ENCODE peak calls at places on chromosomes 12 and 14, in eight cellular contexts. One of them, this sample, is unnamed.

GRCh38 chr14:57486767-57487379 is 6.8 kb downstream of the CCDC198 start:
- DNase-seq in tibial artery: no peak
- DNase-seq in right lobe of liver: no peak
- DNase-seq in heart left ventricle: no peak
- DNase-seq in brain microvascular endothelial cell: peak; percentile 25
- DNase-seq in HCT116: peak; percentile 18
- DNase-seq in upper lobe of left lung: no peak
- DNase-seq in ovary: no peak
- DNase-seq in this sample: no peak

GRCh38 chr14:96082420-96083300 is 43.5 kb downstream of the C14orf132 start:
- DNase-seq in upper lobe of left lung: no peak
- DNase-seq in HCT116: no peak
- DNase-seq in tibial artery: peak; percentile 29
- DNase-seq in brain microvascular endothelial cell: no peak
- DNase-seq in ovary: no peak
- DNase-seq in right lobe of liver: no peak
- DNase-seq in heart left ventricle: no peak
- DNase-seq in this sample: no peak

GRCh38 chr12:100473716-100474150 is at the start of gene NR1H4:
- DNase-seq in tibial artery: no peak
- DNase-seq in heart left ventricle: no peak
- DNase-seq in right lobe of liver: peak; percentile 74
- DNase-seq in ovary: peak; percentile 76
- DNase-seq in brain microvascular endothelial cell: no peak
- DNase-seq in HCT116: no peak
- DNase-seq in upper lobe of left lung: no peak
- DNase-seq in this sample: no peak

GRCh38 chr12:83197483-83197914 is 510.8 kb downstream of the TMTC2 start:
- DNase-seq in brain microvascular endothelial cell: no peak
- DNase-seq in tibial artery: no peak
- DNase-seq in right lobe of liver: no peak
- DNase-seq in upper lobe of left lung: no peak
- DNase-seq in heart left ventricle: no peak
- DNase-seq in HCT116: no peak
- DNase-seq in ovary: no peak
- DNase-seq in this sample: no peak

GRCh38 chr12:59695379-59695778 is 99.5 kb downstream of the SLC16A7 start:
- DNase-seq in brain microvascular endothelial cell: peak; percentile 32
- DNase-seq in HCT116: no peak
- DNase-seq in tibial artery: no peak
- DNase-seq in heart left ventricle: no peak
- DNase-seq in right lobe of liver: no peak
- DNase-seq in upper lobe of left lung: no peak
- DNase-seq in ovary: no peak
- DNase-seq in this sample: no peak

GRCh38 chr12:111444706-111445310 is 39.1 kb downstream of the SH2B3 start:
- DNase-seq in HCT116: no peak
- DNase-seq in ovary: no peak
- DNase-seq in heart left ventricle: peak; percentile 74
- DNase-seq in upper lobe of left lung: peak; percentile 50
- DNase-seq in brain microvascular endothelial cell: no peak
- DNase-seq in right lobe of liver: no peak
- DNase-seq in tibial artery: peak; percentile 85
- DNase-seq in this sample: peak; percentile 34

GRCh38 chr14:21965042-21965441 is 291.4 kb upstream of the OR4E1 start:
- DNase-seq in tibial artery: no peak
- DNase-seq in upper lobe of left lung: no peak
- DNase-seq in HCT116: no peak
- DNase-seq in heart left ventricle: no peak
- DNase-seq in brain microvascular endothelial cell: no peak
- DNase-seq in right lobe of liver: no peak
- DNase-seq in ovary: no peak
- DNase-seq in this sample: no peak

GRCh38 chr12:131990066-131990979 is 40.6 kb downstream of the EP400 start:
- DNase-seq in ovary: no peak
- DNase-seq in upper lobe of left lung: no peak
- DNase-seq in brain microvascular endothelial cell: peak; percentile 45
- DNase-seq in heart left ventricle: no peak
- DNase-seq in right lobe of liver: no peak
- DNase-seq in tibial artery: no peak
- DNase-seq in HCT116: no peak
- DNase-seq in this sample: no peak

GRCh38 chr12:124703852-124704251 is 136.4 kb upstream of the NCOR2 start:
- DNase-seq in HCT116: no peak
- DNase-seq in upper lobe of left lung: no peak
- DNase-seq in ovary: no peak
- DNase-seq in tibial artery: no peak
- DNase-seq in heart left ventricle: no peak
- DNase-seq in right lobe of liver: no peak
- DNase-seq in brain microvascular endothelial cell: no peak
- DNase-seq in this sample: no peak

GRCh38 chr14:97948841-97949240 is 1151.7 kb downstream of the VRK1 start:
- DNase-seq in upper lobe of left lung: peak; percentile 64
- DNase-seq in HCT116: no peak
- DNase-seq in right lobe of liver: no peak
- DNase-seq in heart left ventricle: no peak
- DNase-seq in tibial artery: no peak
- DNase-seq in ovary: no peak
- DNase-seq in brain microvascular endothelial cell: no peak
- DNase-seq in this sample: no peak

GRCh38 chr12:31715283-31715825 is 13.5 kb downstream of the AMN1 start:
- DNase-seq in upper lobe of left lung: no peak
- DNase-seq in right lobe of liver: no peak
- DNase-seq in tibial artery: no peak
- DNase-seq in heart left ventricle: no peak
- DNase-seq in HCT116: no peak
- DNase-seq in brain microvascular endothelial cell: no peak
- DNase-seq in ovary: no peak
- DNase-seq in this sample: no peak

GRCh38 chr12:110245278-110245868 is 35.7 kb upstream of the ATP2A2 start:
- DNase-seq in right lobe of liver: peak; percentile 92
- DNase-seq in tibial artery: no peak
- DNase-seq in heart left ventricle: peak; percentile 77
- DNase-seq in upper lobe of left lung: no peak
- DNase-seq in HCT116: no peak
- DNase-seq in ovary: no peak
- DNase-seq in brain microvascular endothelial cell: no peak
- DNase-seq in this sample: no peak

GRCh38 chr12:108565976-108566375 is 3.6 kb downstream of the ISCU start:
- DNase-seq in right lobe of liver: peak; percentile 91
- DNase-seq in heart left ventricle: peak; percentile 85
- DNase-seq in tibial artery: peak; percentile 87
- DNase-seq in HCT116: peak; percentile 80
- DNase-seq in upper lobe of left lung: peak; percentile 66
- DNase-seq in ovary: peak; percentile 35
- DNase-seq in brain microvascular endothelial cell: peak; percentile 58
- DNase-seq in this sample: peak; percentile 40

GRCh38 chr12:113468365-113469223 is 3.1 kb downstream of the LHX5 start:
- DNase-seq in right lobe of liver: no peak
- DNase-seq in upper lobe of left lung: no peak
- DNase-seq in ovary: no peak
- DNase-seq in brain microvascular endothelial cell: no peak
- DNase-seq in HCT116: no peak
- DNase-seq in heart left ventricle: no peak
- DNase-seq in tibial artery: no peak
- DNase-seq in this sample: no peak
- H3K27ac ChIP-seq in right lobe of liver: no peak overlapping the region
- H3K27ac ChIP-seq in upper lobe of left lung: no peak overlapping the region
- H3K27ac ChIP-seq in ovary: no peak overlapping the region
- H3K27ac ChIP-seq in brain microvascular endothelial cell: no peak overlapping the region
- H3K27ac ChIP-seq in HCT116: peak overlapping the region; percentile 40
- H3K27ac ChIP-seq in heart left ventricle: no peak overlapping the region
- H3K27ac ChIP-seq in tibial artery: no peak overlapping the region
- H3K27ac ChIP-seq in this sample: no peak overlapping the region

DNA sequence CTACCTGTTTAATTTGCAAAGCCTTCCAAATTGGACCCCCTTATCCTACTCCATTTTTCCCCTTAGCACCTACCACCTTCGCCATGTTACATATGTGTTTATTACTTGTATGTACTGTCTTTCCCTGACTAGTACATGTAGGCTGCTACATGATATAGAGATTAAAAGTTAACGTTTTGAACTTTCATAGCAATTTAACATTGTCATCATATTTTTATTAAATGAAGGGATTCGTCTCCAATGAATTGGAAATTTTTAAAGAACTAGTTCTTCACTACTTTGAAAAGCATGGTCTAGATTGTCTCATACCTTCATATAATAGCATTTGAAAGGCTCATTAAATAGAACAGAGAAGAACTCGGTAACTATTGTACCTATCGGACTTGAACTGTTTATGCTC is 64.9 kb upstream of the REP15 start:
- DNase-seq in upper lobe of left lung: no peak
- DNase-seq in heart left ventricle: no peak
- DNase-seq in HCT116: no peak
- DNase-seq in brain microvascular endothelial cell: no peak
- DNase-seq in tibial artery: no peak
- DNase-seq in ovary: no peak
- DNase-seq in right lobe of liver: no peak
- DNase-seq in this sample: no peak
- H3K27ac ChIP-seq in upper lobe of left lung: no peak overlapping the region
- H3K27ac ChIP-seq in heart left ventricle: no peak overlapping the region
- H3K27ac ChIP-seq in HCT116: no peak overlapping the region
- H3K27ac ChIP-seq in brain microvascular endothelial cell: no peak overlapping the region
- H3K27ac ChIP-seq in tibial artery: no peak overlapping the region
- H3K27ac ChIP-seq in ovary: no peak overlapping the region
- H3K27ac ChIP-seq in right lobe of liver: no peak overlapping the region
- H3K27ac ChIP-seq in this sample: no peak overlapping the region

GRCh38 chr14:72678360-72678759 is 215.5 kb downstream of the DPF3 start:
- DNase-seq in brain microvascular endothelial cell: peak; percentile 63
- DNase-seq in tibial artery: no peak
- DNase-seq in HCT116: no peak
- DNase-seq in upper lobe of left lung: no peak
- DNase-seq in heart left ventricle: no peak
- DNase-seq in right lobe of liver: no peak
- DNase-seq in ovary: no peak
- DNase-seq in this sample: no peak
- H3K27ac ChIP-seq in brain microvascular endothelial cell: peak overlapping the region; percentile 47
- H3K27ac ChIP-seq in tibial artery: no peak overlapping the region
- H3K27ac ChIP-seq in HCT116: no peak overlapping the region
- H3K27ac ChIP-seq in upper lobe of left lung: no peak overlapping the region
- H3K27ac ChIP-seq in heart left ventricle: no peak overlapping the region
- H3K27ac ChIP-seq in right lobe of liver: no peak overlapping the region
- H3K27ac ChIP-seq in ovary: no peak overlapping the region
- H3K27ac ChIP-seq in this sample: no peak overlapping the region

GRCh38 chr14:89503458-89503996 is 86.5 kb upstream of the FOXN3 start:
- DNase-seq in right lobe of liver: no peak
- DNase-seq in tibial artery: no peak
- DNase-seq in HCT116: no peak
- DNase-seq in brain microvascular endothelial cell: no peak
- DNase-seq in ovary: no peak
- DNase-seq in heart left ventricle: no peak
- DNase-seq in upper lobe of left lung: no peak
- DNase-seq in this sample: no peak
- H3K27ac ChIP-seq in right lobe of liver: no peak overlapping the region
- H3K27ac ChIP-seq in tibial artery: no peak overlapping the region
- H3K27ac ChIP-seq in HCT116: no peak overlapping the region
- H3K27ac ChIP-seq in brain microvascular endothelial cell: no peak overlapping the region
- H3K27ac ChIP-seq in ovary: no peak overlapping the region
- H3K27ac ChIP-seq in heart left ventricle: no peak overlapping the region
- H3K27ac ChIP-seq in upper lobe of left lung: no peak overlapping the region
- H3K27ac ChIP-seq in this sample: no peak overlapping the region

GRCh38 chr12:106178582-106178981 is 39.8 kb upstream of the NUAK1 start:
- DNase-seq in right lobe of liver: no peak
- DNase-seq in brain microvascular endothelial cell: no peak
- DNase-seq in HCT116: no peak
- DNase-seq in tibial artery: no peak
- DNase-seq in heart left ventricle: no peak
- DNase-seq in upper lobe of left lung: no peak
- DNase-seq in ovary: no peak
- DNase-seq in this sample: no peak
- H3K27ac ChIP-seq in right lobe of liver: no peak overlapping the region
- H3K27ac ChIP-seq in brain microvascular endothelial cell: no peak overlapping the region
- H3K27ac ChIP-seq in HCT116: no peak overlapping the region
- H3K27ac ChIP-seq in tibial artery: no peak overlapping the region
- H3K27ac ChIP-seq in heart left ventricle: peak overlapping the region; percentile 40
- H3K27ac ChIP-seq in upper lobe of left lung: peak overlapping the region; percentile 32
- H3K27ac ChIP-seq in ovary: no peak overlapping the region
- H3K27ac ChIP-seq in this sample: peak overlapping the region; percentile 84

This sample was measured in uterus.